ENCODE peak calls at places on chromosomes 4 and X, in five cellular contexts. One of them, this sample, is unnamed.

GRCh38 chr4:184444215-184444952 is 30.0 kb downstream of the IRF2 start:
- DNase-seq in NB4: no peak
- DNase-seq in GM13976: no peak
- DNase-seq in GM10248: no peak
- DNase-seq in AG04449: no peak
- DNase-seq in this sample: no peak

GRCh38 chr4:3436798-3437581 is 4.8 kb upstream of the HGFAC start:
- DNase-seq in NB4: no peak
- DNase-seq in GM13976: no peak
- DNase-seq in GM10248: no peak
- DNase-seq in AG04449: no peak
- DNase-seq in this sample: no peak

GRCh38 chr4:64581422-64581821 is 172.2 kb upstream of the TECRL start:
- DNase-seq in NB4: no peak
- DNase-seq in GM13976: no peak
- DNase-seq in GM10248: no peak
- DNase-seq in AG04449: no peak
- DNase-seq in this sample: no peak

GRCh38 chr4:141802324-141802723 is 165.9 kb downstream of the IL15 start:
- DNase-seq in NB4: no peak
- DNase-seq in GM13976: no peak
- DNase-seq in GM10248: no peak
- DNase-seq in AG04449: peak
- DNase-seq in this sample: no peak

GRCh38 chr4:70671091-70671490 is 4.8 kb upstream of the JCHAIN start:
- DNase-seq in NB4: no peak
- DNase-seq in GM13976: no peak
- DNase-seq in GM10248: no peak
- DNase-seq in AG04449: no peak
- DNase-seq in this sample: no peak

GRCh38 chr4:84901173-84901572 is 65.3 kb downstream of the WDFY3 start:
- DNase-seq in NB4: no peak
- DNase-seq in GM13976: no peak
- DNase-seq in GM10248: no peak
- DNase-seq in AG04449: no peak
- DNase-seq in this sample: no peak

GRCh38 chr4:25443851-25444250 is 66.8 kb downstream of the ANAPC4 start:
- DNase-seq in NB4: no peak
- DNase-seq in GM13976: no peak
- DNase-seq in GM10248: no peak
- DNase-seq in AG04449: no peak
- DNase-seq in this sample: no peak

GRCh38 chr4:76624271-76624681 is 189.2 kb downstream of the SHROOM3 start:
- DNase-seq in NB4: no peak
- DNase-seq in GM13976: no peak
- DNase-seq in GM10248: no peak
- DNase-seq in AG04449: peak
- DNase-seq in this sample: no peak

GRCh38 chrX:100864967-100865366 is 9.2 kb downstream of the NOX1 start:
- DNase-seq in NB4: no peak
- DNase-seq in GM13976: no peak
- DNase-seq in GM10248: no peak
- DNase-seq in AG04449: peak
- DNase-seq in this sample: no peak

GRCh38 chr4:57040510-57040909 is 61.8 kb downstream of the POLR2B start:
- DNase-seq in NB4: no peak
- DNase-seq in GM13976: no peak
- DNase-seq in GM10248: no peak
- DNase-seq in AG04449: no peak
- DNase-seq in this sample: no peak

GRCh38 chrX:152817082-152817744 is 13.3 kb downstream of the CETN2 start:
- DNase-seq in NB4: peak
- DNase-seq in GM13976: no peak
- DNase-seq in GM10248: no peak
- DNase-seq in AG04449: no peak
- DNase-seq in this sample: peak

GRCh38 chr4:67167849-67168248 is 377.5 kb downstream of the CENPC start:
- DNase-seq in NB4: no peak
- DNase-seq in GM13976: no peak
- DNase-seq in GM10248: no peak
- DNase-seq in AG04449: no peak
- DNase-seq in this sample: no peak

GRCh38 chrX:69268637-69269036 is 103.4 kb upstream of the PJA1 start:
- DNase-seq in NB4: peak
- DNase-seq in GM13976: no peak
- DNase-seq in GM10248: no peak
- DNase-seq in AG04449: no peak
- DNase-seq in this sample: no peak

GRCh38 chr4:99400831-99401230 is 34.3 kb downstream of the ADH7 start:
- DNase-seq in NB4: no peak
- DNase-seq in GM13976: no peak
- DNase-seq in GM10248: no peak
- DNase-seq in AG04449: no peak
- DNase-seq in this sample: no peak

GRCh38 chrX:79443121-79443520 is 76.0 kb upstream of the ITM2A start:
- DNase-seq in NB4: no peak
- DNase-seq in GM13976: no peak
- DNase-seq in GM10248: no peak
- DNase-seq in AG04449: no peak
- DNase-seq in this sample: no peak

GRCh38 chrX:21986596-21986995 is 45.5 kb upstream of the PHEX start:
- DNase-seq in NB4: no peak
- DNase-seq in GM13976: no peak
- DNase-seq in GM10248: no peak
- DNase-seq in AG04449: no peak
- DNase-seq in this sample: no peak

GRCh38 chr4:150385606-150386005 is 196.3 kb upstream of the MAB21L2 start:
- DNase-seq in NB4: peak
- DNase-seq in GM13976: no peak
- DNase-seq in GM10248: no peak
- DNase-seq in AG04449: peak
- DNase-seq in this sample: peak

GRCh38 chr4:10403633-10404445 is 53.4 kb downstream of the ZNF518B start:
- DNase-seq in NB4: peak
- DNase-seq in GM13976: peak
- DNase-seq in GM10248: peak
- DNase-seq in AG04449: peak
- DNase-seq in this sample: peak

GRCh38 chr4:48947731-48948130 is 38.3 kb upstream of the CWH43 start:
- DNase-seq in NB4: no peak
- DNase-seq in GM13976: no peak
- DNase-seq in GM10248: no peak
- DNase-seq in AG04449: no peak
- DNase-seq in this sample: no peak

GRCh38 chr4:32025840-32026459 is 1305.8 kb downstream of the PCDH7 start:
- DNase-seq in NB4: no peak
- DNase-seq in GM13976: no peak
- DNase-seq in GM10248: no peak
- DNase-seq in AG04449: no peak
- DNase-seq in this sample: no peak

GRCh38 chrX:72169008-72169728 is 12.4 kb upstream of the PIN4 start:
- DNase-seq in NB4: peak
- DNase-seq in GM13976: no peak
- DNase-seq in GM10248: no peak
- DNase-seq in AG04449: no peak
- DNase-seq in this sample: no peak

GRCh38 chr4:169823685-169824084 is 65.9 kb upstream of the HPF1 start:
- DNase-seq in NB4: peak
- DNase-seq in GM13976: peak
- DNase-seq in GM10248: peak
- DNase-seq in AG04449: no peak
- DNase-seq in this sample: no peak

GRCh38 chr4:2243682-2244380 is 1.9 kb upstream of the HAUS3 start:
- DNase-seq in NB4: peak
- DNase-seq in GM13976: peak
- DNase-seq in GM10248: peak
- DNase-seq in AG04449: no peak
- DNase-seq in this sample: peak

GRCh38 chrX:10157545-10157944 is 770 bp downstream of the CLCN4 start:
- DNase-seq in NB4: no peak
- DNase-seq in GM13976: no peak
- DNase-seq in GM10248: no peak
- DNase-seq in AG04449: no peak
- DNase-seq in this sample: no peak

GRCh38 chrX:31522760-31523159 is 450.9 kb upstream of the FTHL17 start:
- DNase-seq in NB4: no peak
- DNase-seq in GM13976: no peak
- DNase-seq in GM10248: no peak
- DNase-seq in AG04449: no peak
- DNase-seq in this sample: no peak

GRCh38 chr4:73726000-73726399 is 14.4 kb upstream of the CXCL8 start:
- DNase-seq in NB4: no peak
- DNase-seq in GM13976: no peak
- DNase-seq in GM10248: no peak
- DNase-seq in AG04449: peak
- DNase-seq in this sample: no peak

GRCh38 chr4:75985116-75985515 is 5.6 kb downstream of the SDAD1 start:
- DNase-seq in NB4: no peak
- DNase-seq in GM13976: no peak
- DNase-seq in GM10248: no peak
- DNase-seq in AG04449: peak
- DNase-seq in this sample: no peak

GRCh38 chr4:10965196-10965595 is 280.6 kb upstream of the CLNK start:
- DNase-seq in NB4: no peak
- DNase-seq in GM13976: no peak
- DNase-seq in GM10248: no peak
- DNase-seq in AG04449: no peak
- DNase-seq in this sample: no peak

GRCh38 chr4:26074672-26075071 is 160.7 kb downstream of the SMIM20 start:
- DNase-seq in NB4: peak
- DNase-seq in GM13976: peak
- DNase-seq in GM10248: peak
- DNase-seq in AG04449: no peak
- DNase-seq in this sample: no peak

GRCh38 chr4:3766791-3767561 is 791 bp downstream of the ADRA2C start:
- DNase-seq in NB4: no peak
- DNase-seq in GM13976: no peak
- DNase-seq in GM10248: no peak
- DNase-seq in AG04449: no peak
- DNase-seq in this sample: peak

GRCh38 chrX:31988975-31989374 is 917.1 kb upstream of the FTHL17 start:
- DNase-seq in NB4: no peak
- DNase-seq in GM13976: no peak
- DNase-seq in GM10248: no peak
- DNase-seq in AG04449: no peak
- DNase-seq in this sample: no peak

GRCh38 chr4:22485751-22486150 is 30.1 kb downstream of the ADGRA3 start:
- DNase-seq in NB4: no peak
- DNase-seq in GM13976: no peak
- DNase-seq in GM10248: no peak
- DNase-seq in AG04449: no peak
- DNase-seq in this sample: peak

GRCh38 chrX:68832101-68832416 is 3.2 kb downstream of the EFNB1 start:
- DNase-seq in NB4: peak
- DNase-seq in GM13976: peak
- DNase-seq in GM10248: peak
- DNase-seq in AG04449: no peak
- DNase-seq in this sample: no peak

This sample was measured in NCI-H1092.